ENCODE peak calls at places on chromosome 21, in seven cellular contexts. E is A549, C is sigmoid colon, O is tibial nerve, D is transverse colon, B is SK-N-SH, M is suprapubic skin. P is an unnamed sample.
A peak's percentile ranks its signal among the peaks of the same experiment; 100 is the strongest.

GRCh38 chr21:37045139-37045538 is 27.7 kb downstream of the PIGP start:
- DNase-seq in E (no peak), C (no peak), O (no peak), D (no peak), B (no peak), M (no peak), P (no peak)

GRCh38 chr21:37128069-37128468 is 55.0 kb downstream of the TTC3 start:
- DNase-seq in E (no peak), C (no peak), O (no peak), D (no peak), B (no peak), M (no peak), P (no peak)

GRCh38 chr21:29230541-29231275 is 68.0 kb upstream of the BACH1 start:
- DNase-seq in E (no peak), C (no peak), O (no peak), D (no peak), B (no peak), M (no peak), P (no peak)

GRCh38 chr21:37710555-37711293 is 205.5 kb downstream of the KCNJ6 start:
- DNase-seq in E (no peak), C (no peak), O (no peak), D (no peak), B (peak; percentile 50), M (no peak), P (no peak)

GRCh38 chr21:36321325-36322082 is 1.5 kb downstream of the MORC3 start:
- DNase-seq in E (no peak), C (no peak), O (no peak), D (no peak), B (peak; percentile 63), M (no peak), P (no peak)

GRCh38 chr21:14523234-14523633 is 22.9 kb downstream of the SAMSN1 start:
- DNase-seq in E (no peak), C (no peak), O (no peak), D (no peak), B (no peak), M (no peak), P (no peak)

GRCh38 chr21:19540287-19540686 is 1136.7 kb upstream of the TMPRSS15 start:
- DNase-seq in E (no peak), C (no peak), O (no peak), D (no peak), B (no peak), M (no peak), P (no peak)

GRCh38 chr21:32585042-32585710 is at the start of gene TCP10L:
- DNase-seq in E (no peak), C (no peak), O (no peak), D (no peak), B (no peak), M (no peak), P (no peak)

GRCh38 chr21:25329227-25329626 is 278.1 kb downstream of the MRPL39 start:
- DNase-seq in E (no peak), C (no peak), O (no peak), D (no peak), B (no peak), M (no peak), P (no peak)

GRCh38 chr21:45142916-45143315 is 68.5 kb downstream of the ADARB1 start:
- DNase-seq in E (no peak), C (peak; percentile 51), O (no peak), D (no peak), B (no peak), M (no peak), P (no peak)

GRCh38 chr21:42769820-42770716 is 109.3 kb downstream of the WDR4 start:
- DNase-seq in E (no peak), C (no peak), O (no peak), D (no peak), B (no peak), M (no peak), P (no peak)
- TF ChIP-seq EP300 in E (no peak), C (no peak), O (no peak), D (no peak), B (no peak), M (no peak), P (no peak)

DNA sequence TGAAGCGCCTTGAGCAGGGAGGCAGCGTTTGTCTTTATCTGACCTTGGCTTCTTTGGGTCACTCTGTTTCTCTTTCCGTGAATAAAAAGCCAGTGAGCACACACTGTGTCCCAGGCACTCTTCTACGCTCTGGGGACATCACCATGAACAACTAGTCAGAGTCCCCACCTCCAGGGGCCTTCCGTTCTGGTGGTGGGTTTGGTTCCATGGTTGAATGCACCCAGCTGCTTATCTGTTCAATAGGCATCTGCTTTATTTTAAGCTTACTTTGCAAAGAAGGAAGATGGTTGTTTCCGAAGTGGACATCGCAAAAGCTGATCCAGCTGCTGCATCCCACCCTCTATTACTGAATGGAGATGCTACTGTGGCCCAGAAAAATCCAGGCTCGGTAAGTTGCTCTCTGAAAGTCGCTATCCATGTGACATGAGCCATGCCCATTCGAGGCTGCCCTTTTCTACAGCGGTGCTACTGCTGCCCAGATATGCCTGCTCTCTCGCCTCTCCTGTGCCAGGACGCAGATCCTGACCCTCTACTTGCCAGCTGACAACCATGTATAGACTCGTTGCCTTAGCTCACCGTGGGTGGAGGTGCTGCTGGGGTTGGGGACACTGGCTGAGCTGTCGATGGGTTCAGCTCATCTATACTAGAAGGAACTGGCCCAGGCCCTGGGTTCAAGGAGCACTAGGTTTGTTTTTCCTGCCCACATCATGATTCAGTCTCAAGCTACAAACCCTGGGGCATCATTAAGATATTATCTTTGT is 5.9 kb downstream of the MX1 start:
- DNase-seq in E (no peak), C (no peak), O (no peak), D (peak; percentile 61), B (peak; percentile 31), M (no peak), P (no peak)
- H3K27ac ChIP-seq in E (no peak overlapping the region), C (no peak overlapping the region), O (no peak overlapping the region), D (peak overlapping the region; percentile 83), B (no peak overlapping the region), M (no peak overlapping the region), P (no peak overlapping the region)

DNA sequence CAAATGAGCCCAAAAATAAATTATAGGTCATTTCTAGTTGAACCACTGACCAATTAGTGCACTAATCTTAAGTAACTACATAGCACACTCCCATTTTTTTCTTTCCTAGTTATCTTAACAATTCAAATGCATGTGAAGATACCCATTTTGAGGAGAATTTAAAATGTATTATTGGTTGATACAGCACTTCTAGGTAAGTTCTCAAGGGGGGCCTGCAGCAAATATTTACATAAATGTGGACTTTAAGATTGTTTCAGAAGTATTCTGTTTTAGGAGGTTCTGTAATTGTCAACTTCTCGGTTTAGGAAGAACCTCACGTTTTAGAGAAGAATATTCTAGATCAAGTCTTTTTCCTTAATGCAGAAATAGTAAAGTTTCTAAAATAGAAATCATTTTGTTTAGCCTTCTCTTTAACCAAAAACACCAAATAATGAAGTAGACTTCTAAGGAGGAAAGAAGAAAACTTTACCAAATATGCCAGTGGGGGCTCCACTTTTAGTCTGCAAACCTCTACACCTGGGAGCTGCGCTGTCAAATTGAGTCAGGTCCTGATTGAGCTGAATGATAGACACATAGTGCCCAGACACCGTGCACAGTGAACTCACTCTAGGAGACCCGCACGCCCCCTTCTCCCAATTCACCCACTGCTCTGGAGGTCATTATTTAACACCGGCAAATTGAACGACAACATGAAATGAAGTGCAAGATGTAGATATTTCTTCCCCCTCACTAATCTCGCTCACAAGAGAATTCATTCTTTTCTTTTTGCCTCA is 144.4 kb downstream of the RUNX1 start:
- DNase-seq in E (no peak), C (no peak), O (no peak), D (no peak), B (no peak), M (no peak), P (peak; percentile 70)
- TF ChIP-seq EP300 in E (no peak), C (no peak), O (no peak), D (no peak), B (no peak), M (no peak), P (no peak)

GRCh38 chr21:34519013-34519412 is 7.0 kb upstream of the KCNE1 start:
- DNase-seq in E (no peak), C (no peak), O (no peak), D (no peak), B (no peak), M (no peak), P (no peak)
- H3K27ac ChIP-seq in E (no peak overlapping the region), C (peak overlapping the region; percentile 14), O (peak overlapping the region; percentile 43), D (no peak overlapping the region), B (no peak overlapping the region), M (no peak overlapping the region), P (peak overlapping the region; percentile 1)

DNA sequence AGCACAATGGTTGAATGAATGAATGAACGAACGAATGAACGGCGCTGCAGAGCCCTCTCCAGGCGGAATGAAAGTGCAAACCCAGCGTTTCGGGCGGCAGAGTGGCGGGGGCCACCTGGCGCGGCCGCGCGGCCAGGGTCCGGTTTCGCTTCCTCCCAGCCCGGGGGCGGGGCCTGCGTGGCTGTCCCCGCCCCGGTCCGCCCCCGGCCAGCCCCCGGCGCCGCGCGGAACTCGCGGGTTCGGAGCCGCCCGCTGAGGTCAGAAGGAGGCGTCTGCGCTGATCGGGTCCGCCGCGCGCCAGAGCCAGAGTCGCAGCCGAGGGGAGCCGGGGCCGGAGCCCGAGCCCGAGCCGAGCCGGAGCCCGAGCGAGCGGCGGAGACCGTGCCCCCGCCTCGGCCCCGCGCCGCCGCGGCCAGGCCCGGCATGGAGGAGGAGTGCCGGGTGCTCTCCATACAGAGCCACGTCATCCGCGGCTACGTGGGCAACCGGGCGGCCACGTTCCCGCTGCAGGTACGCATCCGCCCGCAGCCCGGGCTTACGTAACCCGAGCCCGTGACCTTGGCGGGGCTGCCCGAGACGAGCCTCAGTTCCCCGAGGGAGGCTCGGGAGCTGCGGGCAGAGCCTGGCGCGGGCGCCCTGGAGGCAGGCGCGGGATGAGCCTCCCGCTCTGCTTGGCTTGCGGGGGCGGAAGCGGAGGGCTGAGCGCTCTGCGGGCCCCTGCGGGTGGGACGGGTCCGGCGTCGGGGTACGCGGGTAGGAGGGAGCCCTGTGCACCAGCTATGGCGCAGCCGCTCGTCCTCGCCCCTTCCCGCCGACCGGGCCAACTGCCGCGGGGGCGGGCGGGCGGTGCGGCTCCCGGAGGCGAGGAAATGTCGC is at the start of gene PDXK:
- DNase-seq in E (peak; percentile 38), C (peak; percentile 92), O (peak; percentile 77), D (peak; percentile 93), B (peak; percentile 97), M (peak; percentile 88), P (peak; percentile 95)
- TF ChIP-seq EP300 in E (no peak), C (no peak), O (no peak), D (no peak), B (no peak), M (no peak), P (no peak)

DNA sequence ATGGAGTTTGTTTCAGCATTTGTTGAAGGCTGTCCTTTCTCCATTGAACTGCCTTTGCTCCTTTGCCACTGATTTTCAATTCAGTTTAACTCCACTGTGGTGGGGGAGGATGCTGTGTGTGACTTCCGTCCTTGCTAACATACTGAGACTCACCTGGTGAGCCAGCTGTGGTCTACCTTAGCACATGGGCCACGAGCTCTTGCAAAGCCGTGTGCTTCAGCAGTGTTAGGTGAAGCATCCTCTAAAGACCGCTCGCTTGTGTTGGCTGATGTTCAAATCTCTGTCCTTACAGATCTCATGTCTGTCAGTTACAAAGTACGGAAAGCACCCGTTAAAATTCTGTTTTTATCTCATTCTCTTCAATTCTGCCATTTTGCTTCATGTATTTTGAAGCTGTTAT is 3.6 kb upstream of the SPATC1L start:
- DNase-seq in E (no peak), C (no peak), O (no peak), D (no peak), B (no peak), M (no peak), P (peak; percentile 72)
- H3K27ac ChIP-seq in E (no peak overlapping the region), C (peak overlapping the region; percentile 77), O (peak overlapping the region; percentile 53), D (no peak overlapping the region), B (peak overlapping the region; percentile 89), M (no peak overlapping the region), P (peak overlapping the region; percentile 74)

GRCh38 chr21:42417533-42417932 is 13.8 kb downstream of the UBASH3A start:
- DNase-seq in E (no peak), C (no peak), O (no peak), D (no peak), B (no peak), M (no peak), P (no peak)
- TF ChIP-seq EP300 in E (no peak), C (no peak), O (no peak), D (no peak), B (no peak), M (no peak), P (no peak)